ENCODE peak calls at places on chromosomes 12 and 14, in six cellular contexts. One of them, this sample, is unnamed.
A peak's percentile ranks its signal among the peaks of the same experiment; 100 is the strongest.

GRCh38 chr14:35480119-35480769 is 53.7 kb upstream of the INSM2 start:
- DNase-seq in CD4-positive, alpha-beta T cell: no peak
- DNase-seq in AG09319: no peak
- DNase-seq in NCI-H1417: no peak
- DNase-seq in stimulated activated CD8-positive, alpha-beta memory T cell treated with anti-CD3 and anti-CD28 coated beads, Interleukin-7, amount 100 ng/mL, for 1 hour: no peak
- DNase-seq in naive thymus-derived CD8-positive, alpha-beta T cell: no peak
- DNase-seq in this sample: no peak

GRCh38 chr14:104972301-104973211 is 5.6 kb downstream of the AHNAK2 start:
- DNase-seq in CD4-positive, alpha-beta T cell: no peak
- DNase-seq in AG09319: no peak
- DNase-seq in NCI-H1417: no peak
- DNase-seq in stimulated activated CD8-positive, alpha-beta memory T cell treated with anti-CD3 and anti-CD28 coated beads, Interleukin-7, amount 100 ng/mL, for 1 hour: no peak
- DNase-seq in naive thymus-derived CD8-positive, alpha-beta T cell: no peak
- DNase-seq in this sample: no peak

GRCh38 chr14:36672095-36672494 is 10.4 kb downstream of the PAX9 start:
- DNase-seq in CD4-positive, alpha-beta T cell: no peak
- DNase-seq in AG09319: no peak
- DNase-seq in NCI-H1417: peak; percentile 44
- DNase-seq in stimulated activated CD8-positive, alpha-beta memory T cell treated with anti-CD3 and anti-CD28 coated beads, Interleukin-7, amount 100 ng/mL, for 1 hour: no peak
- DNase-seq in naive thymus-derived CD8-positive, alpha-beta T cell: no peak
- DNase-seq in this sample: no peak

GRCh38 chr12:70190252-70191010 is 52.8 kb upstream of the CNOT2 start:
- DNase-seq in CD4-positive, alpha-beta T cell: no peak
- DNase-seq in AG09319: no peak
- DNase-seq in NCI-H1417: no peak
- DNase-seq in stimulated activated CD8-positive, alpha-beta memory T cell treated with anti-CD3 and anti-CD28 coated beads, Interleukin-7, amount 100 ng/mL, for 1 hour: no peak
- DNase-seq in naive thymus-derived CD8-positive, alpha-beta T cell: no peak
- DNase-seq in this sample: no peak

GRCh38 chr12:5768171-5768879 is 176.7 kb downstream of the ANO2 start:
- DNase-seq in CD4-positive, alpha-beta T cell: no peak
- DNase-seq in AG09319: no peak
- DNase-seq in NCI-H1417: no peak
- DNase-seq in stimulated activated CD8-positive, alpha-beta memory T cell treated with anti-CD3 and anti-CD28 coated beads, Interleukin-7, amount 100 ng/mL, for 1 hour: no peak
- DNase-seq in naive thymus-derived CD8-positive, alpha-beta T cell: no peak
- DNase-seq in this sample: no peak

GRCh38 chr12:54592316-54592715 is 3.9 kb upstream of the PPP1R1A start:
- DNase-seq in CD4-positive, alpha-beta T cell: no peak
- DNase-seq in AG09319: no peak
- DNase-seq in NCI-H1417: no peak
- DNase-seq in stimulated activated CD8-positive, alpha-beta memory T cell treated with anti-CD3 and anti-CD28 coated beads, Interleukin-7, amount 100 ng/mL, for 1 hour: no peak
- DNase-seq in naive thymus-derived CD8-positive, alpha-beta T cell: no peak
- DNase-seq in this sample: no peak

GRCh38 chr14:81234268-81234667 is 13.5 kb upstream of the GTF2A1 start:
- DNase-seq in CD4-positive, alpha-beta T cell: no peak
- DNase-seq in AG09319: no peak
- DNase-seq in NCI-H1417: peak; percentile 14
- DNase-seq in stimulated activated CD8-positive, alpha-beta memory T cell treated with anti-CD3 and anti-CD28 coated beads, Interleukin-7, amount 100 ng/mL, for 1 hour: no peak
- DNase-seq in naive thymus-derived CD8-positive, alpha-beta T cell: no peak
- DNase-seq in this sample: no peak

GRCh38 chr12:32399045-32399372 is 349 bp upstream of the FGD4 start:
- DNase-seq in CD4-positive, alpha-beta T cell: no peak
- DNase-seq in AG09319: no peak
- DNase-seq in NCI-H1417: no peak
- DNase-seq in stimulated activated CD8-positive, alpha-beta memory T cell treated with anti-CD3 and anti-CD28 coated beads, Interleukin-7, amount 100 ng/mL, for 1 hour: no peak
- DNase-seq in naive thymus-derived CD8-positive, alpha-beta T cell: no peak
- DNase-seq in this sample: no peak

GRCh38 chr14:101219896-101220703 is 316.6 kb upstream of the RTL1 start:
- DNase-seq in CD4-positive, alpha-beta T cell: no peak
- DNase-seq in AG09319: no peak
- DNase-seq in NCI-H1417: no peak
- DNase-seq in stimulated activated CD8-positive, alpha-beta memory T cell treated with anti-CD3 and anti-CD28 coated beads, Interleukin-7, amount 100 ng/mL, for 1 hour: no peak
- DNase-seq in naive thymus-derived CD8-positive, alpha-beta T cell: no peak
- DNase-seq in this sample: no peak

GRCh38 chr12:22396253-22396652 is 61.7 kb upstream of the ST8SIA1 start:
- DNase-seq in CD4-positive, alpha-beta T cell: no peak
- DNase-seq in AG09319: no peak
- DNase-seq in NCI-H1417: no peak
- DNase-seq in stimulated activated CD8-positive, alpha-beta memory T cell treated with anti-CD3 and anti-CD28 coated beads, Interleukin-7, amount 100 ng/mL, for 1 hour: no peak
- DNase-seq in naive thymus-derived CD8-positive, alpha-beta T cell: peak; percentile 29
- DNase-seq in this sample: no peak

GRCh38 chr12:79690606-79691298 is at the start of gene PAWR:
- DNase-seq in CD4-positive, alpha-beta T cell: peak; percentile 4
- DNase-seq in AG09319: no peak
- DNase-seq in NCI-H1417: peak; percentile 93
- DNase-seq in stimulated activated CD8-positive, alpha-beta memory T cell treated with anti-CD3 and anti-CD28 coated beads, Interleukin-7, amount 100 ng/mL, for 1 hour: no peak
- DNase-seq in naive thymus-derived CD8-positive, alpha-beta T cell: peak; percentile 25
- DNase-seq in this sample: peak; percentile 50

GRCh38 chr12:52351196-52352059 is 15.9 kb downstream of the KRT85 start:
- DNase-seq in CD4-positive, alpha-beta T cell: peak; percentile 53
- DNase-seq in AG09319: no peak
- DNase-seq in NCI-H1417: no peak
- DNase-seq in stimulated activated CD8-positive, alpha-beta memory T cell treated with anti-CD3 and anti-CD28 coated beads, Interleukin-7, amount 100 ng/mL, for 1 hour: peak; percentile 21
- DNase-seq in naive thymus-derived CD8-positive, alpha-beta T cell: peak; percentile 91
- DNase-seq in this sample: peak; percentile 42

GRCh38 chr14:104803916-104804371 is 3.0 kb downstream of the ZBTB42 start:
- DNase-seq in CD4-positive, alpha-beta T cell: no peak
- DNase-seq in AG09319: no peak
- DNase-seq in NCI-H1417: no peak
- DNase-seq in stimulated activated CD8-positive, alpha-beta memory T cell treated with anti-CD3 and anti-CD28 coated beads, Interleukin-7, amount 100 ng/mL, for 1 hour: no peak
- DNase-seq in naive thymus-derived CD8-positive, alpha-beta T cell: no peak
- DNase-seq in this sample: no peak

This sample was measured in GDM1.